ENCODE peak calls at places on chromosomes 5 and 9, in four cellular contexts. K is SK-N-SH, L is HepG2, T is GM12878. D is an unnamed sample.

GRCh38 chr9:88923653-88924284 is 67.5 kb upstream of the S1PR3 start:
- DNase-seq in K (no peak), L (no peak), T (no peak), D (no peak)

GRCh38 chr5:56564451-56565223 is 250.7 kb upstream of the MAP3K1 start:
- DNase-seq in K (no peak), T (no peak), L (peak), D (no peak)

GRCh38 chr5:115460476-115460875 is 84.1 kb downstream of the FEM1C start:
- DNase-seq in K (no peak), T (peak), L (no peak), D (no peak)

GRCh38 chr5:168282120-168282519 is 9.3 kb upstream of the WWC1 start:
- DNase-seq in T (no peak), K (no peak), L (peak), D (no peak)

GRCh38 chr9:79858509-79858908 is 286.7 kb downstream of the TLE4 start:
- DNase-seq in K (no peak), T (no peak), L (peak), D (peak)

GRCh38 chr5:55387865-55388264 is 80.1 kb downstream of the MTREX start:
- DNase-seq in K (no peak), T (no peak), L (no peak), D (no peak)

GRCh38 chr5:142748568-142749249 is 21.5 kb upstream of the ARHGAP26 start:
- DNase-seq in K (peak), T (no peak), L (peak), D (peak)

GRCh38 chr5:59173568-59173967 is 590.7 kb downstream of the RAB3C start:
- DNase-seq in L (no peak), K (no peak), T (no peak), D (no peak)

GRCh38 chr5:113381791-113382190 is 53.0 kb downstream of the TSSK1B start:
- DNase-seq in L (no peak), K (no peak), T (no peak), D (no peak)

GRCh38 chr9:138076650-138077009 is 199.0 kb downstream of the CACNA1B start:
- DNase-seq in T (no peak), K (peak), L (no peak), D (no peak)

GRCh38 chr5:114223866-114224265 is 138.0 kb upstream of the KCNN2 start:
- DNase-seq in K (peak), T (no peak), L (peak), D (peak)

GRCh38 chr9:3768698-3769458 is 243.1 kb upstream of the RFX3 start:
- DNase-seq in L (no peak), K (no peak), T (no peak), D (no peak)

GRCh38 chr9:79430599-79430998 is 141.2 kb upstream of the TLE4 start:
- DNase-seq in K (no peak), T (no peak), L (no peak), D (no peak)

GRCh38 chr5:61933787-61934626 is 372.0 kb upstream of the KIF2A start:
- DNase-seq in K (peak), L (peak), T (peak), D (peak)

GRCh38 chr5:61732376-61732775 is 400.3 kb downstream of the ZSWIM6 start:
- DNase-seq in L (no peak), K (no peak), T (no peak), D (no peak)

GRCh38 chr9:127305450-127306226 is 41.1 kb downstream of the GARNL3 start:
- DNase-seq in T (no peak), K (no peak), L (no peak), D (peak)

GRCh38 chr5:16539169-16539666 is 73.6 kb upstream of the ZNF622 start:
- DNase-seq in L (peak), K (no peak), T (no peak), D (no peak)

GRCh38 chr5:75057551-75057950 is 5.2 kb upstream of the GCNT4 start:
- DNase-seq in L (no peak), K (no peak), T (no peak), D (no peak)

GRCh38 chr9:89984214-89984613 is 379.4 kb downstream of the GADD45G start:
- DNase-seq in K (no peak), T (no peak), L (no peak), D (no peak)

GRCh38 chr5:40437452-40437861 is 242.3 kb upstream of the PTGER4 start:
- DNase-seq in K (no peak), T (no peak), L (no peak), D (no peak)

GRCh38 chr5:157544623-157544989 is 31.0 kb downstream of the ADAM19 start:
- DNase-seq in L (no peak), K (no peak), T (no peak), D (peak)

GRCh38 chr9:18404482-18405029 is 69.4 kb upstream of the ADAMTSL1 start:
- DNase-seq in L (no peak), K (peak), T (no peak), D (no peak)

GRCh38 chr5:14257995-14258403 is 114.9 kb downstream of the TRIO start:
- DNase-seq in T (peak), L (no peak), K (no peak), D (no peak)

GRCh38 chr5:38911933-38912332 is 66.1 kb downstream of the OSMR start:
- DNase-seq in T (no peak), L (no peak), K (no peak), D (no peak)

GRCh38 chr9:93822229-93822628 is 132.9 kb downstream of the BARX1 start:
- DNase-seq in K (peak), L (no peak), T (no peak), D (no peak)

GRCh38 chr9:74497750-74498615 is 848 bp downstream of the RORB start:
- DNase-seq in L (no peak), K (peak), T (no peak), D (no peak)

GRCh38 chr9:74498616-74499095 is 1.5 kb downstream of the RORB start:
- DNase-seq in T (no peak), L (no peak), K (no peak), D (no peak)

GRCh38 chr9:74499111-74499601 is 2.0 kb downstream of the RORB start:
- DNase-seq in T (no peak), L (no peak), K (peak), D (no peak)

GRCh38 chr9:74494490-74494889 is 2.6 kb upstream of the RORB start:
- DNase-seq in K (no peak), L (no peak), T (no peak), D (no peak)

DNA sequence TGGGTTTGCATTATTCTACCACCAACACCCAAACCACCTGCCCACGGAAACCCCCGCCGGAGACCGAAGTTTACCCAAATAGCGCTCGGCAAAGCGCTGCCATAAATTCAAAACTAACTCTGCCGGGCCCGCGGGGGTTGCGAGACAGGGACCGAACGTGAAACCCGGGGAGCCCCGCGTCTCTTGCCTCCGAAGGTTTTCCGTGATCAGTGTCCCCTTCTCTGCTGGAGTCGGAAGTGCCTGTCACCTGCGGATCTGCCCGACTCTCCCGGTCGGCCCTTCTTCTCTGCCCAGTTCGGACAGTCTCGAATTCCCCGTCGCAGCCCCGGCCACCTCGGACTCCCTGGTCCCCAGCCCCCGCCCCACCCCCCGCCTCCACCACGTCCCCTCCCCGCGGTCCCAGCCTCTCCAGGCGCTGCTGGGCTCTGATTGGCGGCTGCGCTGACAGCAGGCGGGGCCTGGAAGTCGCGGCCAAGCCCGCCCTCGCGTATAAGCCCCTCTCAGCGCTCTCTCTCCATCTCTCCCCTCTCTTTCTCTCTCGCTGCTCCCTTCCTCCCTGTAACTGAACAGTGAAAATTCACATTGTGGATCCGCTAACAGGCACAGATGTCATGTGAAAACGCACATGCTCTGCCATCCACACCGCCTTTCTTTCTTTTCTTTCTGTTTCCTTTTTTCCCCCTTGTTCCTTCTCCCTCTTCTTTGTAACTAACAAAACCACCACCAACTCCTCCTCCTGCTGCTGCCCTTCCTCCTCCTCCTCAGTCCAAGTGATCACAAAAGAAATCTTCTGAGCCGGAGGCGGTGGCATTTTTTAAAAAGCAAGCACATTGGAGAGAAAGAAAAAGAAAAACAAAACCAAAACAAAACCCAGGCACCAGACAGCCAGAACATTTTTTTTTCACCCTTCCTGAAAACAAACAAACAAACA is at the start of gene RORB:
- DNase-seq in K (peak), T (no peak), L (no peak), D (peak)
- TF ChIP-seq MXI1 in K (peak), T (no peak), L (no peak), D (no peak)

DNA sequence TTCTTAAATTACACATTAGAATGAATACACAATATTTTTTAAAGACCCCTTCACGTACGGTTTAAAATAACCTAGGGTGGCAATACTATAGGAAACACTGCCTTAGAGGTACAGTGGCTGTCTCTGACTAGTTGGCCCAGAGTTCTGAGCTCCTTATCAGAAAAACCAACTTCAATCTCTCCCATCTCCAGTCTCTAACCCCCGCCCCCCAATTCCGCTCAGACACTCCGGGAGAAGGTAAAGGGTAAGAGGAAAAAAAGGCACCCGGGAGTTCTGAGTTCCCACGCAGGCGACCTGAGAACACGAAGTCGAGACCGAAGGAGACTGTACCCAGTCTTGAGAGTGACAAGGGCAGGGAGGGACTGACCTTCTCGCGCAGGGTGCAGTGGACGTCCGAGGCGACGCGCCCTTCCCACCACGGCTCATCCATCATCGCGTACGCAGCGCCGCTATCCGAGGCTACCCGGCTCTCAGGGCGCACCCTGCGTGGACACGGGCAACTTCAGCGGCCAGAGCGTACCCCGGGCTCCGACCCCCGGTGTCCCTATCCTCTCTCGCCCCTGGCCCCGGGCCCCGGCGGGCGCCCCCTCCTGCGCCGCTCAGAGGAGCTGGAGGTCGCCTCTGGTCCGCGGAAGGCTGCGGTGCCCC is 749 bp downstream of the CCNJL start:
- DNase-seq in T (no peak), L (no peak), K (no peak), D (no peak)
- H3K9ac ChIP-seq in T (no peak), L (peak), K (peak), D (no peak)

GRCh38 chr5:140926211-140926902 is at the start of gene PCDHAC1:
- DNase-seq in T (no peak), L (no peak), K (peak), D (no peak)

GRCh38 chr5:140925806-140926205 is 293 bp upstream of the PCDHAC1 start:
- DNase-seq in K (no peak), L (no peak), T (no peak), D (no peak)

GRCh38 chr5:140926903-140927573 is 939 bp downstream of the PCDHAC1 start:
- DNase-seq in L (no peak), T (no peak), K (no peak), D (no peak)
- TF ChIP-seq ZBTB33 in L (no peak), T (no peak), K (no peak), D (no peak)

GRCh38 chr9:73869261-73869660 is 627.9 kb upstream of the RORB start:
- DNase-seq in T (peak), K (no peak), L (peak), D (peak)
- TF ChIP-seq MXI1 in T (no peak), K (no peak), L (no peak), D (no peak)

GRCh38 chr9:105244996-105245719 is 707 bp downstream of the SLC44A1 start:
- DNase-seq in L (no peak), T (no peak), K (peak), D (peak)

GRCh38 chr9:105248691-105249090 is 4.2 kb downstream of the SLC44A1 start:
- DNase-seq in T (no peak), K (no peak), L (no peak), D (no peak)

GRCh38 chr9:105244274-105244995 is at the start of gene SLC44A1:
- DNase-seq in T (peak), L (peak), K (peak), D (peak)

GRCh38 chr9:105245720-105246161 is 1.3 kb downstream of the SLC44A1 start:
- DNase-seq in T (no peak), L (no peak), K (no peak), D (no peak)

GRCh38 chr9:105246656-105247162 is 2.3 kb downstream of the SLC44A1 start:
- DNase-seq in K (no peak), L (no peak), T (no peak), D (no peak)
- H3K9ac ChIP-seq in K (no peak), L (peak), T (no peak), D (no peak)

DNA sequence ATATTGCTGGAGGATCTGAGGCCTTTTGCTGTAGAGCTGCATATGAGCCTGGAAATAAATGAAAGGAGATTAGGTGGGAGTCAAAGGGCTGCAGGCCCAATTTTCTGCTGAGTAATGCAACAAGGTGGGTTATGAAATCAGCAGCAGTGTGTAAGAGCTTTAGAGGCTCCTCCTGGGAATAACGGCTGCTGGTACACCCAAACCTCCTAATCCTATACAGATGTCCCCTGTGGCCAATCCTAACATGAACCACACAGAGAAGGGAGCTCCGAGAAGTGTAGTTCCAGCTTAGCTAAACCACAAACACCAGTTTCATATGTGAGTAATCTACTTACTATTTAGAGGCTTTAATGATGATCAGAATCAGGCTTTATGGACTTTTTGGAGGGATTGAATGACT is 437.7 kb downstream of the TMEM232 start:
- DNase-seq in K (no peak), T (no peak), L (no peak), D (no peak)
- TF ChIP-seq ZBTB33 in K (no peak), T (no peak), L (no peak), D (no peak)

DNA sequence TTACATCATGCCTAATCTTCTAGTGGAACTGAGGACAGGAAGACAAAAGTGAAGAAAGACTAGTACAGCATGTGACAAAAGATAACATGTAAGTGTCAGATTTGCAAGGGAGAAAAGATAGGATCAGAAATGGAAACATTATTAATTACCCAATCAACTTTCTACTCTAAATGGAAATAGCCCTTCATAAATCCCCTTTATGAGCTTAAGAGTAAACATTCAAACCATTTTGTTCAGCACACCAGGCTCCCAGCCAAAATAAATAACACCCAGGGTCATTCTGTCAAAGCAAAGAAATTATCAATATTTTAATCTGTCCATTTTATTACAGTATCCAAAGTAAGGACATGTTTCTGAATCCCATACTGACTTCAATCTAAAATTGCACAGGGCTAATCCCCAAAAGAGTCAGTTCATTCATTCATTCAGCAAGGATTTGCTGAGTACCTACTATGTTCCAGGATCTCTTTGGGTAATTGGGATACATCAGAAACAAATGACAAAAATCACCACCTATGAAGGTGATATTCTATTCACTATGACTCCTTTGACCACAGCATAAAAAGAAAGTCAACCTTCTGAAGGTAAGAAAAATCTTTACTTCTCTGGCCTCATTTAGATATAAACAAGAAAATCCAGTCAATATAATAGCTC is 5.3 kb downstream of the PRELID2 start:
- DNase-seq in T (no peak), K (no peak), L (peak), D (no peak)
- TF ChIP-seq MXI1 in T (no peak), K (no peak), L (no peak), D (no peak)

GRCh38 chr5:158814521-158814920 is 285.2 kb downstream of the EBF1 start:
- DNase-seq in L (no peak), K (no peak), T (no peak), D (no peak)

GRCh38 chr5:158812381-158812780 is 287.3 kb downstream of the EBF1 start:
- DNase-seq in T (peak), L (no peak), K (no peak), D (peak)

GRCh38 chr5:158811921-158812320 is 287.8 kb downstream of the EBF1 start:
- DNase-seq in T (no peak), L (no peak), K (no peak), D (no peak)

GRCh38 chr5:158811350-158811749 is 288.4 kb downstream of the EBF1 start:
- DNase-seq in K (no peak), L (no peak), T (no peak), D (no peak)

GRCh38 chr5:158813275-158813674 is 286.4 kb downstream of the EBF1 start:
- DNase-seq in T (no peak), L (no peak), K (no peak), D (no peak)
- H3K9ac ChIP-seq in T (no peak), L (no peak), K (no peak), D (no peak)

D was measured in K562.